ENCODE peak calls at places on chromosome 13, in five cellular contexts. One of them, this sample, is unnamed.

GRCh38 chr13:39105110-39105509 is 66.9 kb downstream of the NHLRC3 start:
- DNase-seq in heart left ventricle: no peak
- DNase-seq in CD8-positive, alpha-beta T cell: no peak
- DNase-seq in adrenal gland: no peak
- DNase-seq in ascending aorta: no peak
- DNase-seq in this sample: peak; percentile 25

GRCh38 chr13:60335531-60335930 is 61.5 kb upstream of the TDRD3 start:
- DNase-seq in heart left ventricle: no peak
- DNase-seq in CD8-positive, alpha-beta T cell: no peak
- DNase-seq in adrenal gland: no peak
- DNase-seq in ascending aorta: no peak
- DNase-seq in this sample: peak; percentile 41

GRCh38 chr13:31045621-31046081 is 113.2 kb downstream of the TEX26 start:
- DNase-seq in heart left ventricle: peak; percentile 28
- DNase-seq in CD8-positive, alpha-beta T cell: no peak
- DNase-seq in adrenal gland: peak; percentile 82
- DNase-seq in ascending aorta: peak; percentile 80
- DNase-seq in this sample: peak; percentile 97

GRCh38 chr13:101576452-101576851 is 124.0 kb downstream of the ITGBL1 start:
- DNase-seq in heart left ventricle: no peak
- DNase-seq in CD8-positive, alpha-beta T cell: no peak
- DNase-seq in adrenal gland: no peak
- DNase-seq in ascending aorta: no peak
- DNase-seq in this sample: peak; percentile 62

GRCh38 chr13:110447058-110447511 is 114.4 kb downstream of the RAB20 start:
- DNase-seq in heart left ventricle: no peak
- DNase-seq in CD8-positive, alpha-beta T cell: no peak
- DNase-seq in adrenal gland: no peak
- DNase-seq in ascending aorta: peak; percentile 51
- DNase-seq in this sample: no peak

GRCh38 chr13:46551410-46552301 is 1.3 kb upstream of the LRCH1 start:
- DNase-seq in heart left ventricle: peak; percentile 85
- DNase-seq in CD8-positive, alpha-beta T cell: peak; percentile 22
- DNase-seq in adrenal gland: peak; percentile 78
- DNase-seq in ascending aorta: peak; percentile 89
- DNase-seq in this sample: peak; percentile 66

GRCh38 chr13:69616398-69616797 is 491.2 kb upstream of the ATXN8OS start:
- DNase-seq in heart left ventricle: no peak
- DNase-seq in CD8-positive, alpha-beta T cell: no peak
- DNase-seq in adrenal gland: no peak
- DNase-seq in ascending aorta: no peak
- DNase-seq in this sample: no peak

GRCh38 chr13:110316196-110316595 is 9.1 kb downstream of the COL4A2 start:
- DNase-seq in heart left ventricle: no peak
- DNase-seq in CD8-positive, alpha-beta T cell: no peak
- DNase-seq in adrenal gland: no peak
- DNase-seq in ascending aorta: peak; percentile 61
- DNase-seq in this sample: no peak

GRCh38 chr13:76854894-76855293 is 31.3 kb downstream of the KCTD12 start:
- DNase-seq in heart left ventricle: no peak
- DNase-seq in CD8-positive, alpha-beta T cell: no peak
- DNase-seq in adrenal gland: no peak
- DNase-seq in ascending aorta: no peak
- DNase-seq in this sample: peak; percentile 68

GRCh38 chr13:46553521-46553885 is 533 bp downstream of the LRCH1 start:
- DNase-seq in heart left ventricle: peak; percentile 36
- DNase-seq in CD8-positive, alpha-beta T cell: peak; percentile 2
- DNase-seq in adrenal gland: peak; percentile 35
- DNase-seq in ascending aorta: peak; percentile 66
- DNase-seq in this sample: no peak

GRCh38 chr13:34776984-34777913 is 164.8 kb upstream of the NBEA start:
- DNase-seq in heart left ventricle: no peak
- DNase-seq in CD8-positive, alpha-beta T cell: no peak
- DNase-seq in adrenal gland: no peak
- DNase-seq in ascending aorta: no peak
- DNase-seq in this sample: no peak

GRCh38 chr13:93298741-93299140 is 72.1 kb downstream of the GPC6 start:
- DNase-seq in heart left ventricle: no peak
- DNase-seq in CD8-positive, alpha-beta T cell: no peak
- DNase-seq in adrenal gland: no peak
- DNase-seq in ascending aorta: no peak
- DNase-seq in this sample: no peak

GRCh38 chr13:29383476-29383875 is 212.0 kb downstream of the SLC7A1 start:
- DNase-seq in heart left ventricle: no peak
- DNase-seq in CD8-positive, alpha-beta T cell: no peak
- DNase-seq in adrenal gland: no peak
- DNase-seq in ascending aorta: no peak
- DNase-seq in this sample: no peak

GRCh38 chr13:106344318-106344717 is 191.1 kb downstream of the EFNB2 start:
- DNase-seq in heart left ventricle: no peak
- DNase-seq in CD8-positive, alpha-beta T cell: no peak
- DNase-seq in adrenal gland: no peak
- DNase-seq in ascending aorta: no peak
- DNase-seq in this sample: no peak

GRCh38 chr13:34357435-34358232 is 539.7 kb downstream of the RFC3 start:
- DNase-seq in heart left ventricle: no peak
- DNase-seq in CD8-positive, alpha-beta T cell: no peak
- DNase-seq in adrenal gland: peak; percentile 68
- DNase-seq in ascending aorta: no peak
- DNase-seq in this sample: peak; percentile 77

GRCh38 chr13:99959538-99960230 is 11.9 kb downstream of the ZIC5 start:
- DNase-seq in heart left ventricle: no peak
- DNase-seq in CD8-positive, alpha-beta T cell: no peak
- DNase-seq in adrenal gland: no peak
- DNase-seq in ascending aorta: peak; percentile 44
- DNase-seq in this sample: no peak

GRCh38 chr13:41502676-41503075 is 45.3 kb downstream of the RGCC start:
- DNase-seq in heart left ventricle: no peak
- DNase-seq in CD8-positive, alpha-beta T cell: no peak
- DNase-seq in adrenal gland: no peak
- DNase-seq in ascending aorta: no peak
- DNase-seq in this sample: no peak

GRCh38 chr13:110915874-110916670 is 1.2 kb upstream of the ANKRD10 start:
- DNase-seq in heart left ventricle: no peak
- DNase-seq in CD8-positive, alpha-beta T cell: no peak
- DNase-seq in adrenal gland: no peak
- DNase-seq in ascending aorta: no peak
- DNase-seq in this sample: peak; percentile 80

GRCh38 chr13:110236831-110237261 is 70.1 kb downstream of the COL4A1 start:
- DNase-seq in heart left ventricle: peak; percentile 72
- DNase-seq in CD8-positive, alpha-beta T cell: no peak
- DNase-seq in adrenal gland: no peak
- DNase-seq in ascending aorta: peak; percentile 80
- DNase-seq in this sample: no peak

GRCh38 chr13:67238861-67239260 is 8.7 kb upstream of the PCDH9 start:
- DNase-seq in heart left ventricle: no peak
- DNase-seq in CD8-positive, alpha-beta T cell: no peak
- DNase-seq in adrenal gland: no peak
- DNase-seq in ascending aorta: no peak
- DNase-seq in this sample: no peak

GRCh38 chr13:45681101-45681500 is 21.0 kb upstream of the CBY2 start:
- DNase-seq in heart left ventricle: no peak
- DNase-seq in CD8-positive, alpha-beta T cell: no peak
- DNase-seq in adrenal gland: no peak
- DNase-seq in ascending aorta: no peak
- DNase-seq in this sample: no peak

GRCh38 chr13:45292176-45292575 is 48.8 kb downstream of the TPT1 start:
- DNase-seq in heart left ventricle: no peak
- DNase-seq in CD8-positive, alpha-beta T cell: no peak
- DNase-seq in adrenal gland: no peak
- DNase-seq in ascending aorta: no peak
- DNase-seq in this sample: peak; percentile 84

GRCh38 chr13:61824168-61824567 is 408.5 kb upstream of the PCDH20 start:
- DNase-seq in heart left ventricle: no peak
- DNase-seq in CD8-positive, alpha-beta T cell: no peak
- DNase-seq in adrenal gland: no peak
- DNase-seq in ascending aorta: no peak
- DNase-seq in this sample: no peak

GRCh38 chr13:22055259-22055658 is 384.4 kb downstream of the FGF9 start:
- DNase-seq in heart left ventricle: no peak
- DNase-seq in CD8-positive, alpha-beta T cell: no peak
- DNase-seq in adrenal gland: no peak
- DNase-seq in ascending aorta: no peak
- DNase-seq in this sample: no peak

GRCh38 chr13:85806553-85807175 is 7.4 kb upstream of the SLITRK6 start:
- DNase-seq in heart left ventricle: no peak
- DNase-seq in CD8-positive, alpha-beta T cell: no peak
- DNase-seq in adrenal gland: no peak
- DNase-seq in ascending aorta: no peak
- DNase-seq in this sample: peak; percentile 67

GRCh38 chr13:40920826-40921225 is 98.3 kb downstream of the ELF1 start:
- DNase-seq in heart left ventricle: no peak
- DNase-seq in CD8-positive, alpha-beta T cell: no peak
- DNase-seq in adrenal gland: no peak
- DNase-seq in ascending aorta: no peak
- DNase-seq in this sample: no peak

GRCh38 chr13:107866007-107866665 is 349.2 kb downstream of the LIG4 start:
- DNase-seq in heart left ventricle: no peak
- DNase-seq in CD8-positive, alpha-beta T cell: no peak
- DNase-seq in adrenal gland: no peak
- DNase-seq in ascending aorta: no peak
- DNase-seq in this sample: no peak

GRCh38 chr13:93529961-93530360 is 303.4 kb downstream of the GPC6 start:
- DNase-seq in heart left ventricle: no peak
- DNase-seq in CD8-positive, alpha-beta T cell: no peak
- DNase-seq in adrenal gland: no peak
- DNase-seq in ascending aorta: no peak
- DNase-seq in this sample: peak; percentile 8

GRCh38 chr13:34335662-34336007 is 517.7 kb downstream of the RFC3 start:
- DNase-seq in heart left ventricle: no peak
- DNase-seq in CD8-positive, alpha-beta T cell: no peak
- DNase-seq in adrenal gland: no peak
- DNase-seq in ascending aorta: no peak
- DNase-seq in this sample: no peak

GRCh38 chr13:94711561-94712286 is 621 bp downstream of the SOX21 start:
- DNase-seq in heart left ventricle: no peak
- DNase-seq in CD8-positive, alpha-beta T cell: no peak
- DNase-seq in adrenal gland: no peak
- DNase-seq in ascending aorta: no peak
- DNase-seq in this sample: no peak

GRCh38 chr13:41284512-41285288 is 21.3 kb upstream of the MTRF1 start:
- DNase-seq in heart left ventricle: no peak
- DNase-seq in CD8-positive, alpha-beta T cell: no peak
- DNase-seq in adrenal gland: no peak
- DNase-seq in ascending aorta: no peak
- DNase-seq in this sample: peak; percentile 100

GRCh38 chr13:78599911-78600310 is 3.4 kb downstream of the POU4F1 start:
- DNase-seq in heart left ventricle: no peak
- DNase-seq in CD8-positive, alpha-beta T cell: no peak
- DNase-seq in adrenal gland: no peak
- DNase-seq in ascending aorta: no peak
- DNase-seq in this sample: no peak

GRCh38 chr13:78600317-78600899 is 2.9 kb downstream of the POU4F1 start:
- DNase-seq in heart left ventricle: no peak
- DNase-seq in CD8-positive, alpha-beta T cell: no peak
- DNase-seq in adrenal gland: no peak
- DNase-seq in ascending aorta: no peak
- DNase-seq in this sample: no peak

GRCh38 chr13:78602561-78603239 is 652 bp downstream of the POU4F1 start:
- DNase-seq in heart left ventricle: no peak
- DNase-seq in CD8-positive, alpha-beta T cell: no peak
- DNase-seq in adrenal gland: no peak
- DNase-seq in ascending aorta: no peak
- DNase-seq in this sample: no peak

GRCh38 chr13:78601886-78602560 is 1.3 kb downstream of the POU4F1 start:
- DNase-seq in heart left ventricle: no peak
- DNase-seq in CD8-positive, alpha-beta T cell: no peak
- DNase-seq in adrenal gland: no peak
- DNase-seq in ascending aorta: no peak
- DNase-seq in this sample: no peak

GRCh38 chr13:78601124-78601885 is 2.0 kb downstream of the POU4F1 start:
- DNase-seq in heart left ventricle: no peak
- DNase-seq in CD8-positive, alpha-beta T cell: no peak
- DNase-seq in adrenal gland: no peak
- DNase-seq in ascending aorta: no peak
- DNase-seq in this sample: no peak
- H3K27me3 ChIP-seq in heart left ventricle: peaks cover 89% of the 10 kb centered on the region
- H3K27me3 ChIP-seq in CD8-positive, alpha-beta T cell: peaks cover 68% of the 10 kb centered on the region
- H3K27me3 ChIP-seq in adrenal gland: peaks cover 92% of the 10 kb centered on the region
- H3K27me3 ChIP-seq in ascending aorta: peaks cover 70% of the 10 kb centered on the region
- H3K27me3 ChIP-seq in this sample: peaks cover 74% of the 10 kb centered on the region

GRCh38 chr13:47588676-47589075 is 412.4 kb downstream of the SUCLA2 start:
- DNase-seq in heart left ventricle: no peak
- DNase-seq in CD8-positive, alpha-beta T cell: no peak
- DNase-seq in adrenal gland: no peak
- DNase-seq in ascending aorta: no peak
- DNase-seq in this sample: no peak
- TF ChIP-seq CTCF in heart left ventricle: no peak
- TF ChIP-seq CTCF in CD8-positive, alpha-beta T cell: no peak
- TF ChIP-seq CTCF in adrenal gland: no peak
- TF ChIP-seq CTCF in ascending aorta: no peak
- TF ChIP-seq CTCF in this sample: no peak

DNA sequence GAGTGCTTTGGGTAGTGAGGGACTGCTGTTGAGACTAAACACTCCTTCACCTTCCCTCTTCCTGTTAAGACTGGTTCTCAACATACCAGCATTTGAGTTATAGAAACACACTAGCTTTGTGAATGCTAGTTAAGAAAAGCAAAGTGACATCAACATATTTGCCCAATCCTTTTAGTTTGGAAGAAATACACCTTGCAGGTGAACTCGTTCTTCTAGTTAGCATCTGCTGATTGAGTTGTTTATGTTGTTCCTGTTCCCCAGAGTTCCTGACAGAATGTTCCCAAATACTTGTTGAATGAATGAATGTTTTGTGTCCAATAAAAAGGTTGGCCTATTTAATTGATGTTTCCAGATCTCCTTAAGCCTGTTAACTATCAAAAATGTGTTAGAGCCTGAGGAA is 7.1 kb downstream of the LMO7 start:
- DNase-seq in heart left ventricle: no peak
- DNase-seq in CD8-positive, alpha-beta T cell: no peak
- DNase-seq in adrenal gland: no peak
- DNase-seq in ascending aorta: no peak
- DNase-seq in this sample: no peak
- H3K4me3 ChIP-seq in heart left ventricle: no peak overlapping the region
- H3K4me3 ChIP-seq in CD8-positive, alpha-beta T cell: no peak overlapping the region
- H3K4me3 ChIP-seq in adrenal gland: no peak overlapping the region
- H3K4me3 ChIP-seq in ascending aorta: no peak overlapping the region
- H3K4me3 ChIP-seq in this sample: no peak overlapping the region

GRCh38 chr13:112105244-112105681 is 38.3 kb downstream of the SOX1 start:
- DNase-seq in heart left ventricle: no peak
- DNase-seq in CD8-positive, alpha-beta T cell: no peak
- DNase-seq in adrenal gland: no peak
- DNase-seq in ascending aorta: no peak
- DNase-seq in this sample: no peak

GRCh38 chr13:112104873-112105234 is 37.9 kb downstream of the SOX1 start:
- DNase-seq in heart left ventricle: no peak
- DNase-seq in CD8-positive, alpha-beta T cell: no peak
- DNase-seq in adrenal gland: no peak
- DNase-seq in ascending aorta: no peak
- DNase-seq in this sample: no peak

GRCh38 chr13:112107289-112107688 is 40.3 kb downstream of the SOX1 start:
- DNase-seq in heart left ventricle: no peak
- DNase-seq in CD8-positive, alpha-beta T cell: no peak
- DNase-seq in adrenal gland: no peak
- DNase-seq in ascending aorta: no peak
- DNase-seq in this sample: no peak

GRCh38 chr13:112106467-112107141 is 39.7 kb downstream of the SOX1 start:
- DNase-seq in heart left ventricle: no peak
- DNase-seq in CD8-positive, alpha-beta T cell: no peak
- DNase-seq in adrenal gland: no peak
- DNase-seq in ascending aorta: no peak
- DNase-seq in this sample: no peak

GRCh38 chr13:112105884-112106283 is 38.9 kb downstream of the SOX1 start:
- DNase-seq in heart left ventricle: no peak
- DNase-seq in CD8-positive, alpha-beta T cell: no peak
- DNase-seq in adrenal gland: no peak
- DNase-seq in ascending aorta: no peak
- DNase-seq in this sample: no peak
- H3K27me3 ChIP-seq in heart left ventricle: peaks cover 85% of the 10 kb centered on the region
- H3K27me3 ChIP-seq in CD8-positive, alpha-beta T cell: peaks cover 5% of the 10 kb centered on the region
- H3K27me3 ChIP-seq in adrenal gland: peaks cover 71% of the 10 kb centered on the region
- H3K27me3 ChIP-seq in ascending aorta: no peaks in the 10 kb centered on the region
- H3K27me3 ChIP-seq in this sample: peaks cover 6% of the 10 kb centered on the region

This sample was measured in bronchial epithelial cell.